ENCODE peak calls at places on chromosome 21, in eight cellular contexts. I, J, N, P, Q, R, W and A are unnamed samples. For H3K36me3 and H3K4me1, the result is how much of the 10 kb centered on the place peaks cover.

GRCh38 chr21:23026878-23027277 is 2028.7 kb downstream of the NCAM2 start:
- DNase-seq in I (no peak), J (no peak), N (no peak), P (no peak), Q (no peak), R (no peak), W (no peak), A (no peak)

GRCh38 chr21:44295646-44296045 is 4.2 kb upstream of the PFKL start:
- DNase-seq in I (no peak), J (no peak), N (no peak), P (no peak), Q (no peak), R (no peak), W (no peak), A (no peak)

GRCh38 chr21:41233913-41234312 is 66.0 kb downstream of the BACE2 start:
- DNase-seq in I (no peak), J (no peak), N (no peak), P (no peak), Q (no peak), R (no peak), W (peak), A (no peak)

GRCh38 chr21:14877581-14878228 is 187.1 kb downstream of the NRIP1 start:
- DNase-seq in I (peak), J (no peak), N (no peak), P (no peak), Q (no peak), R (no peak), W (no peak), A (no peak)

GRCh38 chr21:42103843-42104242 is 32.7 kb downstream of the UMODL1 start:
- DNase-seq in I (no peak), J (no peak), N (no peak), P (no peak), Q (no peak), R (no peak), W (no peak), A (no peak)

GRCh38 chr21:28758042-28758882 is 234.4 kb downstream of the LTN1 start:
- DNase-seq in I (no peak), J (no peak), N (no peak), P (no peak), Q (no peak), R (no peak), W (no peak), A (no peak)

GRCh38 chr21:43345746-43346409 is 81.1 kb downstream of the SIK1 start:
- DNase-seq in I (no peak), J (no peak), N (no peak), P (peak), Q (peak), R (peak), W (no peak), A (no peak)

GRCh38 chr21:42654179-42654912 is 925 bp downstream of the PDE9A start:
- DNase-seq in I (peak), J (no peak), N (no peak), P (no peak), Q (no peak), R (no peak), W (no peak), A (peak)

GRCh38 chr21:16345757-16346156 is 616.0 kb downstream of the USP25 start:
- DNase-seq in I (no peak), J (no peak), N (no peak), P (no peak), Q (no peak), R (no peak), W (no peak), A (no peak)

GRCh38 chr21:42221581-42222345 is 2.8 kb downstream of the ABCG1 start:
- DNase-seq in I (no peak), J (no peak), N (no peak), P (no peak), Q (no peak), R (no peak), W (peak), A (no peak)

GRCh38 chr21:26719750-26720149 is 125.5 kb downstream of the ADAMTS1 start:
- DNase-seq in I (no peak), J (peak), N (no peak), P (no peak), Q (no peak), R (no peak), W (no peak), A (no peak)

GRCh38 chr21:36126166-36126565 is 8.7 kb upstream of the CBR3 start:
- DNase-seq in I (no peak), J (no peak), N (no peak), P (no peak), Q (no peak), R (no peak), W (no peak), A (no peak)

GRCh38 chr21:30146558-30147282 is 19.9 kb downstream of the CLDN17 start:
- DNase-seq in I (no peak), J (no peak), N (no peak), P (no peak), Q (no peak), R (no peak), W (no peak), A (no peak)

GRCh38 chr21:27359141-27359540 is 392.3 kb upstream of the ADAMTS5 start:
- DNase-seq in I (no peak), J (no peak), N (no peak), P (no peak), Q (no peak), R (no peak), W (no peak), A (no peak)

GRCh38 chr21:18705971-18706370 is 302.4 kb upstream of the TMPRSS15 start:
- DNase-seq in I (no peak), J (no peak), N (no peak), P (no peak), Q (no peak), R (no peak), W (no peak), A (no peak)

GRCh38 chr21:22670148-22670547 is 1671.9 kb downstream of the NCAM2 start:
- DNase-seq in I (no peak), J (no peak), N (no peak), P (no peak), Q (no peak), R (no peak), W (no peak), A (no peak)

GRCh38 chr21:24123785-24124184 is 1483.5 kb downstream of the MRPL39 start:
- DNase-seq in I (no peak), J (no peak), N (no peak), P (no peak), Q (no peak), R (no peak), W (no peak), A (no peak)

GRCh38 chr21:35748683-35749314 is 311.5 kb downstream of the SETD4 start:
- DNase-seq in I (no peak), J (no peak), N (no peak), P (no peak), Q (no peak), R (no peak), W (no peak), A (no peak)

GRCh38 chr21:17780539-17780938 is 38.6 kb downstream of the C21orf91 start:
- DNase-seq in I (peak), J (no peak), N (no peak), P (no peak), Q (no peak), R (no peak), W (no peak), A (no peak)

GRCh38 chr21:26148834-26149354 is 21.7 kb downstream of the APP start:
- DNase-seq in I (no peak), J (no peak), N (no peak), P (no peak), Q (no peak), R (no peak), W (no peak), A (no peak)

GRCh38 chr21:17462276-17462981 is 50.4 kb upstream of the CXADR start:
- DNase-seq in I (peak), J (no peak), N (no peak), P (peak), Q (no peak), R (no peak), W (no peak), A (no peak)

GRCh38 chr21:16195476-16195875 is 465.7 kb downstream of the USP25 start:
- DNase-seq in I (no peak), J (no peak), N (no peak), P (no peak), Q (no peak), R (no peak), W (no peak), A (no peak)

GRCh38 chr21:15552914-15553491 is 176.8 kb upstream of the USP25 start:
- DNase-seq in I (no peak), J (no peak), N (no peak), P (no peak), Q (no peak), R (no peak), W (no peak), A (no peak)

GRCh38 chr21:44006656-44007055 is 5.5 kb upstream of the TRAPPC10 start:
- DNase-seq in I (no peak), J (peak), N (peak), P (no peak), Q (no peak), R (no peak), W (no peak), A (peak)

GRCh38 chr21:42651515-42652401 is 1.7 kb upstream of the PDE9A start:
- DNase-seq in I (peak), J (peak), N (peak), P (peak), Q (no peak), R (no peak), W (no peak), A (peak)

GRCh38 chr21:15425049-15425448 is 304.7 kb upstream of the USP25 start:
- DNase-seq in I (no peak), J (no peak), N (no peak), P (no peak), Q (no peak), R (no peak), W (no peak), A (no peak)

GRCh38 chr21:29347274-29347681 is 48.6 kb downstream of the BACH1 start:
- DNase-seq in I (peak), J (no peak), N (no peak), P (no peak), Q (no peak), R (no peak), W (no peak), A (no peak)

GRCh38 chr21:42262826-42263225 is 43.9 kb downstream of the ABCG1 start:
- DNase-seq in I (no peak), J (peak), N (peak), P (peak), Q (peak), R (no peak), W (peak), A (peak)

GRCh38 chr21:41435728-41436127 is 9.7 kb downstream of the MX1 start:
- DNase-seq in I (no peak), J (no peak), N (no peak), P (no peak), Q (no peak), R (no peak), W (no peak), A (no peak)

GRCh38 chr21:22965455-22966125 is 1967.4 kb downstream of the NCAM2 start:
- DNase-seq in I (no peak), J (no peak), N (no peak), P (no peak), Q (no peak), R (no peak), W (no peak), A (no peak)

GRCh38 chr21:42677339-42678117 is 24.1 kb downstream of the PDE9A start:
- DNase-seq in I (no peak), J (peak), N (no peak), P (no peak), Q (no peak), R (no peak), W (no peak), A (no peak)

GRCh38 chr21:36337099-36337509 is 17.1 kb downstream of the MORC3 start:
- DNase-seq in I (no peak), J (no peak), N (no peak), P (no peak), Q (no peak), R (peak), W (no peak), A (no peak)

GRCh38 chr21:33293136-33293535 is 27.0 kb downstream of the IL10RB start:
- DNase-seq in I (no peak), J (no peak), N (no peak), P (no peak), Q (no peak), R (no peak), W (no peak), A (no peak)

GRCh38 chr21:42745511-42746239 is 92.3 kb downstream of the PDE9A start:
- DNase-seq in I (no peak), J (no peak), N (no peak), P (no peak), Q (no peak), R (no peak), W (peak), A (no peak)

GRCh38 chr21:14923468-14923867 is 141.3 kb downstream of the NRIP1 start:
- DNase-seq in I (no peak), J (no peak), N (no peak), P (no peak), Q (no peak), R (no peak), W (no peak), A (no peak)

GRCh38 chr21:42536601-42537000 is 22.9 kb downstream of the SLC37A1 start:
- DNase-seq in I (no peak), J (no peak), N (no peak), P (no peak), Q (no peak), R (no peak), W (peak), A (no peak)

GRCh38 chr21:19908386-19908785 is 1089.8 kb upstream of the NCAM2 start:
- DNase-seq in I (no peak), J (no peak), N (no peak), P (no peak), Q (no peak), R (no peak), W (no peak), A (no peak)

GRCh38 chr21:23939369-23940065 is 1667.8 kb downstream of the MRPL39 start:
- DNase-seq in I (no peak), J (no peak), N (no peak), P (no peak), Q (no peak), R (no peak), W (no peak), A (no peak)

GRCh38 chr21:42670884-42671283 is 17.5 kb downstream of the PDE9A start:
- DNase-seq in I (no peak), J (no peak), N (no peak), P (no peak), Q (no peak), R (no peak), W (no peak), A (no peak)

GRCh38 chr21:45998276-45998701 is 16.7 kb downstream of the COL6A1 start:
- DNase-seq in I (no peak), J (no peak), N (peak), P (peak), Q (no peak), R (no peak), W (peak), A (no peak)
- H3K36me3 ChIP-seq in I (under half), J (under half), N (half or more), P (under half), Q (half or more), R (under half), W (half or more), A (under half)

DNA sequence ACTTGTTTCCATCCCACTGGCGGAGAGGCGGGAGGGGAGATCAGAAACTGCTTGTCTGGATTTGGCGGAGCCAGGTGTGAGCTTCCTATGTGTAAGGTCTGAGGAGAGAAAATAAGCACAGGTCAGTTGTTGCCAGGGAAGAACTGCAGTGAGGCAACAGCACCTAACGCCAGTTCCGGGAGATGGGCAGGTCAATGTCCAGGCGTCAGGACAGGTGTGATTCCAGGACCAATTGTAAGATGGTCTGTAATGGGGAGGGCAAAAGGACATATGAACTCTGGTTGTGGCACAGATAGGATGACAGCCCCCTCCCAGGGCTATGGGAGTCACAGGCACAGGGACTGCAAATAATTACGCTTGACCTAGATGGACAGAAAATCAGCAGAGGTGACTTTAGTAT is 9.6 kb upstream of the KCNE1 start:
- DNase-seq in I (peak), J (no peak), N (no peak), P (peak), Q (no peak), R (no peak), W (no peak), A (no peak)
- H3K4me1 ChIP-seq in I (under half), J (under half), N (half or more), P (under half), Q (under half), R (under half), W (under half), A (half or more)

GRCh38 chr21:39193380-39193779 is 10.1 kb upstream of the PSMG1 start:
- DNase-seq in I (peak), J (no peak), N (no peak), P (no peak), Q (no peak), R (no peak), W (no peak), A (no peak)

GRCh38 chr21:39196838-39197237 is 13.6 kb upstream of the PSMG1 start:
- DNase-seq in I (no peak), J (no peak), N (no peak), P (no peak), Q (no peak), R (no peak), W (no peak), A (no peak)

GRCh38 chr21:39197448-39197847 is 14.2 kb upstream of the PSMG1 start:
- DNase-seq in I (no peak), J (no peak), N (no peak), P (no peak), Q (no peak), R (no peak), W (no peak), A (no peak)

GRCh38 chr21:39196310-39196709 is 13.1 kb upstream of the PSMG1 start:
- DNase-seq in I (no peak), J (no peak), N (no peak), P (no peak), Q (no peak), R (no peak), W (no peak), A (no peak)
- H3K36me3 ChIP-seq in I (under half), J (half or more), N (half or more), P (under half), Q (half or more), R (half or more), W (half or more), A (half or more)

GRCh38 chr21:38956006-38956405 is 150.3 kb downstream of the ETS2 start:
- DNase-seq in I (no peak), J (no peak), N (no peak), P (no peak), Q (no peak), R (no peak), W (no peak), A (no peak)
- H3K4me1 ChIP-seq in I (under half), J (under half), N (under half), P (under half), Q (under half), R (under half), W (under half), A (under half)

GRCh38 chr21:39208624-39209333 is 25.5 kb upstream of the PSMG1 start:
- DNase-seq in I (peak), J (no peak), N (no peak), P (no peak), Q (no peak), R (peak), W (no peak), A (no peak)

GRCh38 chr21:39209334-39209688 is 26.1 kb upstream of the PSMG1 start:
- DNase-seq in I (no peak), J (no peak), N (no peak), P (no peak), Q (no peak), R (no peak), W (no peak), A (no peak)

GRCh38 chr21:39204134-39204533 is 20.9 kb upstream of the PSMG1 start:
- DNase-seq in I (no peak), J (no peak), N (no peak), P (no peak), Q (no peak), R (peak), W (no peak), A (no peak)
- H3K36me3 ChIP-seq in I (under half), J (half or more), N (half or more), P (under half), Q (half or more), R (half or more), W (half or more), A (half or more)

GRCh38 chr21:45461806-45462341 is 56.9 kb downstream of the COL18A1 start:
- DNase-seq in I (no peak), J (no peak), N (no peak), P (no peak), Q (no peak), R (no peak), W (no peak), A (no peak)
- H3K4me1 ChIP-seq in I (under half), J (under half), N (under half), P (under half), Q (under half), R (under half), W (under half), A (under half)

GRCh38 chr21:31873275-31873695 is 465 bp downstream of the HUNK start:
- DNase-seq in I (no peak), J (peak), N (no peak), P (peak), Q (no peak), R (no peak), W (no peak), A (no peak)
- H3K36me3 ChIP-seq in I (under half), J (under half), N (under half), P (under half), Q (under half), R (under half), W (under half), A (under half)

GRCh38 chr21:37463083-37463780 is 96.7 kb downstream of the DYRK1A start:
- DNase-seq in I (peak), J (no peak), N (no peak), P (no peak), Q (no peak), R (peak), W (no peak), A (no peak)
- H3K4me1 ChIP-seq in I (under half), J (half or more), N (half or more), P (under half), Q (half or more), R (under half), W (half or more), A (half or more)

DNA sequence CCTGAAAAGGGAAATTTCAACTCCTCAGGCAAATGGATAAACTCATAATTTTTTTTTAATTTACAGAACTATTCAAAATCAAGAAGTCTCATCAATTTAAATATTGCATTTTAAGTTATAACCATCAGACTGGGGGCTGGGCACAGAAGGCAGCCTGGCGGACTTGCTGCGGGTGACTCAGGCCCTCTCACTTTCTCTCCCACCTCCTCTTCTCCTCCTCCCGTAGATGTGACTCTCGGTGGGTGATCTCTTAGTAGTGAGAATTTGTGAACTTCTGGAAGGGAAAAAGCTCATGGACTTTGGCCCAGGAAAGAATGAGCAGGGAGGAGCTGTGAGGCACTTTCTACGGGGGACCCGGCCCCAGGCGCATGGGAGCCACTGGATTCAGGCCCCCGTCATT is 32.9 kb downstream of the CLIC6 start:
- DNase-seq in I (no peak), J (no peak), N (no peak), P (no peak), Q (no peak), R (no peak), W (no peak), A (no peak)
- H3K36me3 ChIP-seq in I (under half), J (under half), N (under half), P (under half), Q (under half), R (under half), W (under half), A (under half)